ENCODE peak calls at places on chromosome 7, in nine cellular contexts. I is SHP77 treated with DMSO at 0.1 percent for 48 hours; T is AG08396; A is RWPE1; Y is CD8-positive, alpha-beta T cell; W is anterior cingulate cortex; G is HS-5; M is AG09319; S is HEK293T. K is an unnamed sample.

GRCh38 chr7:74344786-74345185 is 55.6 kb downstream of the CLIP2 start:
- DNase-seq in M (no peak), Y (no peak), S (no peak), T (no peak), W (no peak), G (no peak), I (no peak), A (no peak), K (no peak)

GRCh38 chr7:105496501-105496900 is 25.6 kb downstream of the PUS7 start:
- DNase-seq in M (no peak), W (no peak), G (no peak), T (peak; percentile 18), A (no peak), I (no peak), Y (no peak), S (no peak), K (no peak)

GRCh38 chr7:7595451-7595850 is 28.8 kb downstream of the MIOS start:
- DNase-seq in Y (no peak), S (peak; percentile 5), A (peak; percentile 30), I (peak; percentile 20), M (no peak), T (peak; percentile 12), G (peak; percentile 11), W (no peak), K (peak; percentile 17)

GRCh38 chr7:65251851-65252620 is 121.6 kb upstream of the ZNF92 start:
- DNase-seq in T (peak; percentile 55), Y (no peak), I (peak; percentile 76), G (no peak), S (peak; percentile 70), A (peak; percentile 65), M (no peak), W (peak; percentile 61), K (peak; percentile 38)

GRCh38 chr7:21911341-21911875 is 34.3 kb downstream of the CDCA7L start:
- DNase-seq in M (no peak), S (no peak), W (no peak), I (no peak), T (no peak), A (no peak), G (peak; percentile 93), Y (no peak), K (no peak)

GRCh38 chr7:158361326-158361946 is 226.2 kb downstream of the PTPRN2 start:
- DNase-seq in S (no peak), W (no peak), A (no peak), I (no peak), M (no peak), Y (no peak), G (no peak), T (no peak), K (no peak)

GRCh38 chr7:132417037-132417906 is 159.0 kb downstream of the PLXNA4 start:
- DNase-seq in W (no peak), Y (no peak), A (no peak), S (no peak), G (no peak), I (no peak), T (no peak), M (no peak), K (no peak)

GRCh38 chr7:13117103-13117502 is 429.7 kb downstream of the ARL4A start:
- DNase-seq in T (peak; percentile 25), W (no peak), Y (no peak), G (peak; percentile 14), A (peak; percentile 35), S (peak; percentile 8), I (no peak), M (no peak), K (no peak)

GRCh38 chr7:114944742-114945625 is 23.1 kb downstream of the MDFIC start:
- DNase-seq in W (no peak), M (peak; percentile 89), G (no peak), A (no peak), S (no peak), Y (no peak), T (peak; percentile 83), I (no peak), K (no peak)

GRCh38 chr7:27339478-27339877 is 96.9 kb downstream of the EVX1 start:
- DNase-seq in M (no peak), Y (no peak), S (no peak), A (no peak), I (no peak), W (no peak), T (no peak), G (no peak), K (no peak)

GRCh38 chr7:93055543-93056107 is 62.2 kb downstream of the SAMD9 start:
- DNase-seq in S (peak; percentile 43), G (no peak), A (peak; percentile 49), T (peak; percentile 46), I (peak; percentile 39), W (no peak), M (no peak), Y (no peak), K (peak; percentile 33)

GRCh38 chr7:4479367-4480039 is 202.6 kb upstream of the FOXK1 start:
- DNase-seq in A (peak; percentile 76), T (peak; percentile 10), W (no peak), Y (no peak), M (no peak), G (peak; percentile 32), I (peak; percentile 70), S (peak; percentile 73), K (peak; percentile 69)

GRCh38 chr7:45417735-45418134 is 156.4 kb upstream of the ADCY1 start:
- DNase-seq in S (no peak), Y (no peak), M (no peak), A (no peak), T (no peak), W (no peak), G (no peak), I (no peak), K (no peak)

GRCh38 chr7:116122972-116123595 is 87.3 kb upstream of the TES start:
- DNase-seq in S (peak; percentile 21), G (no peak), A (peak; percentile 25), T (peak; percentile 23), Y (no peak), W (no peak), I (no peak), M (peak; percentile 16), K (peak; percentile 40)

GRCh38 chr7:122339145-122339904 is 34.8 kb upstream of the FEZF1 start:
- DNase-seq in G (no peak), I (no peak), T (no peak), Y (no peak), W (no peak), M (no peak), A (no peak), S (no peak), K (peak; percentile 81)

GRCh38 chr7:26189000-26189539 is 11.5 kb downstream of the HNRNPA2B1 start:
- DNase-seq in S (no peak), W (no peak), A (no peak), Y (no peak), M (no peak), G (no peak), I (no peak), T (no peak), K (no peak)

GRCh38 chr7:16091951-16092350 is 329.4 kb downstream of the CRPPA start:
- DNase-seq in Y (no peak), I (no peak), W (no peak), M (no peak), T (no peak), A (no peak), G (no peak), S (no peak), K (no peak)

GRCh38 chr7:96508371-96508770 is 186.5 kb upstream of the SLC25A13 start:
- DNase-seq in G (no peak), T (no peak), M (peak; percentile 28), Y (no peak), W (no peak), A (peak; percentile 49), S (no peak), I (peak; percentile 36), K (no peak)

GRCh38 chr7:13107291-13107690 is 419.9 kb downstream of the ARL4A start:
- DNase-seq in I (no peak), A (no peak), S (no peak), G (no peak), M (no peak), T (no peak), Y (no peak), W (no peak), K (no peak)

GRCh38 chr7:139075031-139075652 is 34.4 kb downstream of the ZC3HAV1 start:
- DNase-seq in W (no peak), M (peak; percentile 65), Y (peak; percentile 71), S (peak; percentile 83), A (peak; percentile 64), I (peak; percentile 61), G (peak; percentile 47), T (peak; percentile 77), K (peak; percentile 85)

GRCh38 chr7:131444683-131445082 is 111.7 kb downstream of the PODXL start:
- DNase-seq in W (no peak), Y (no peak), G (no peak), T (no peak), A (no peak), S (no peak), M (no peak), I (no peak), K (no peak)

GRCh38 chr7:30804078-30804661 is 33.0 kb downstream of the MINDY4 start:
- DNase-seq in M (peak; percentile 62), T (peak; percentile 67), S (no peak), I (no peak), G (peak; percentile 90), W (no peak), Y (no peak), A (peak; percentile 36), K (no peak)

GRCh38 chr7:32347244-32347828 is 142.8 kb downstream of the LSM5 start:
- DNase-seq in I (peak; percentile 26), S (no peak), W (no peak), A (peak; percentile 26), Y (peak; percentile 13), T (peak; percentile 20), M (no peak), G (no peak), K (peak; percentile 29)

K was measured in RPMI8226.